ENCODE peak calls at places on chromosomes 1 and 21, in seven cellular contexts. One of them, this sample, is unnamed.

GRCh38 chr1:103111926-103112325 is 3.6 kb upstream of the COL11A1 start:
- DNase-seq in astrocyte: no peak
- DNase-seq in left lung: no peak
- DNase-seq in uterus: no peak
- DNase-seq in cardiac muscle cell: no peak
- DNase-seq in pancreas: no peak
- DNase-seq in OCI-LY7: no peak
- DNase-seq in this sample: no peak

GRCh38 chr1:47207811-47208373 is 18.1 kb upstream of the PDZK1IP1 start:
- DNase-seq in uterus: no peak
- DNase-seq in OCI-LY7: no peak
- DNase-seq in astrocyte: no peak
- DNase-seq in pancreas: no peak
- DNase-seq in cardiac muscle cell: no peak
- DNase-seq in left lung: no peak
- DNase-seq in this sample: no peak

GRCh38 chr1:6143392-6143791 is 36.7 kb downstream of the CHD5 start:
- DNase-seq in cardiac muscle cell: no peak
- DNase-seq in uterus: no peak
- DNase-seq in astrocyte: no peak
- DNase-seq in OCI-LY7: no peak
- DNase-seq in left lung: no peak
- DNase-seq in pancreas: no peak
- DNase-seq in this sample: no peak

GRCh38 chr1:173253046-173253445 is 45.9 kb upstream of the TNFSF4 start:
- DNase-seq in OCI-LY7: no peak
- DNase-seq in left lung: no peak
- DNase-seq in pancreas: no peak
- DNase-seq in cardiac muscle cell: peak; percentile 52
- DNase-seq in astrocyte: peak; percentile 79
- DNase-seq in uterus: no peak
- DNase-seq in this sample: no peak

GRCh38 chr1:32489774-32490454 is 25.0 kb downstream of the ZBTB8B start:
- DNase-seq in pancreas: no peak
- DNase-seq in OCI-LY7: no peak
- DNase-seq in uterus: no peak
- DNase-seq in cardiac muscle cell: no peak
- DNase-seq in astrocyte: no peak
- DNase-seq in left lung: no peak
- DNase-seq in this sample: no peak

GRCh38 chr1:15153842-15154479 is 414 bp downstream of the TMEM51 start:
- DNase-seq in OCI-LY7: no peak
- DNase-seq in left lung: peak; percentile 74
- DNase-seq in cardiac muscle cell: peak; percentile 66
- DNase-seq in astrocyte: no peak
- DNase-seq in pancreas: peak; percentile 91
- DNase-seq in uterus: peak; percentile 47
- DNase-seq in this sample: no peak

GRCh38 chr1:55140546-55140983 is 74.6 kb downstream of the USP24 start:
- DNase-seq in astrocyte: peak; percentile 86
- DNase-seq in pancreas: no peak
- DNase-seq in left lung: peak; percentile 71
- DNase-seq in OCI-LY7: peak; percentile 76
- DNase-seq in uterus: peak; percentile 83
- DNase-seq in cardiac muscle cell: peak; percentile 91
- DNase-seq in this sample: peak; percentile 54

GRCh38 chr1:109984190-109984455 is 442 bp upstream of the AHCYL1 start:
- DNase-seq in astrocyte: no peak
- DNase-seq in cardiac muscle cell: peak; percentile 87
- DNase-seq in uterus: no peak
- DNase-seq in OCI-LY7: no peak
- DNase-seq in left lung: no peak
- DNase-seq in pancreas: no peak
- DNase-seq in this sample: no peak

GRCh38 chr1:203039609-203040517 is 13.6 kb downstream of the PPFIA4 start:
- DNase-seq in astrocyte: no peak
- DNase-seq in left lung: no peak
- DNase-seq in cardiac muscle cell: no peak
- DNase-seq in pancreas: no peak
- DNase-seq in uterus: peak; percentile 0
- DNase-seq in OCI-LY7: peak; percentile 24
- DNase-seq in this sample: no peak

GRCh38 chr1:68346192-68346808 is 103.5 kb downstream of the RPE65 start:
- DNase-seq in cardiac muscle cell: peak; percentile 60
- DNase-seq in astrocyte: no peak
- DNase-seq in pancreas: no peak
- DNase-seq in OCI-LY7: peak; percentile 29
- DNase-seq in left lung: no peak
- DNase-seq in uterus: no peak
- DNase-seq in this sample: no peak

GRCh38 chr1:200631375-200631774 is 10.8 kb upstream of the KIF14 start:
- DNase-seq in cardiac muscle cell: no peak
- DNase-seq in pancreas: no peak
- DNase-seq in uterus: no peak
- DNase-seq in OCI-LY7: no peak
- DNase-seq in astrocyte: no peak
- DNase-seq in left lung: no peak
- DNase-seq in this sample: no peak
- H3K27ac ChIP-seq in cardiac muscle cell: no peak overlapping the region
- H3K27ac ChIP-seq in pancreas: no peak overlapping the region
- H3K27ac ChIP-seq in uterus: no peak overlapping the region
- H3K27ac ChIP-seq in OCI-LY7: no peak overlapping the region
- H3K27ac ChIP-seq in astrocyte: no peak overlapping the region
- H3K27ac ChIP-seq in left lung: no peak overlapping the region
- H3K27ac ChIP-seq in this sample: no peak overlapping the region

GRCh38 chr1:162928141-162928540 is 67.2 kb upstream of the CCDC190 start:
- DNase-seq in left lung: no peak
- DNase-seq in cardiac muscle cell: no peak
- DNase-seq in OCI-LY7: no peak
- DNase-seq in uterus: no peak
- DNase-seq in astrocyte: no peak
- DNase-seq in pancreas: no peak
- DNase-seq in this sample: no peak

GRCh38 chr1:162930532-162931438 is 69.8 kb upstream of the CCDC190 start:
- DNase-seq in pancreas: no peak
- DNase-seq in astrocyte: no peak
- DNase-seq in cardiac muscle cell: no peak
- DNase-seq in OCI-LY7: no peak
- DNase-seq in left lung: no peak
- DNase-seq in uterus: no peak
- DNase-seq in this sample: no peak

GRCh38 chr1:162926906-162927305 is 65.9 kb upstream of the CCDC190 start:
- DNase-seq in pancreas: no peak
- DNase-seq in OCI-LY7: no peak
- DNase-seq in uterus: no peak
- DNase-seq in left lung: no peak
- DNase-seq in astrocyte: no peak
- DNase-seq in cardiac muscle cell: no peak
- DNase-seq in this sample: no peak

GRCh38 chr1:162927421-162927820 is 66.4 kb upstream of the CCDC190 start:
- DNase-seq in pancreas: no peak
- DNase-seq in left lung: no peak
- DNase-seq in uterus: no peak
- DNase-seq in cardiac muscle cell: no peak
- DNase-seq in OCI-LY7: no peak
- DNase-seq in astrocyte: no peak
- DNase-seq in this sample: no peak

DNA sequence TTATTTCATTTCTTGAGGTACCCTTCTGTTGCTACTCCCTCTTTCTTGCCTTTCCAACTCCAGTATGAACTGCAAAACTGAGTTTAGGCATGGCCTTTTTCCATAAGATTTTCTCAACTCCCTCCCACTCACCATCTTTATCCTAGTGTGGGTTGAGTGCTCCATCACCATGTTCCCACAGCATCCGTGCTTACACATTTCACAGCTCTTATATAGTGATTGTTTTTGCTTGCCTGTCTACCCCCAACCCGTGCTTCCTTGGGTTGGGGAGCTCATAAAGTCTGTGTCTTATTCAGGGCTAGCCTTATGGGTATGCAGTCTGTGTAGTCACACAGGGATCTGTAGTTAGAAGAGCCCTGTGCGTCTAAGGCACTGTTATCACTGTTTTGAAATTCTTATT is 68.2 kb upstream of the CCDC190 start:
- DNase-seq in OCI-LY7: no peak
- DNase-seq in astrocyte: no peak
- DNase-seq in left lung: no peak
- DNase-seq in pancreas: no peak
- DNase-seq in cardiac muscle cell: no peak
- DNase-seq in uterus: no peak
- DNase-seq in this sample: no peak
- H3K9me3 ChIP-seq in OCI-LY7: no peaks in the 10 kb centered on the region
- H3K9me3 ChIP-seq in astrocyte: no peaks in the 10 kb centered on the region
- H3K9me3 ChIP-seq in left lung: no peaks in the 10 kb centered on the region
- H3K9me3 ChIP-seq in pancreas: no peaks in the 10 kb centered on the region
- H3K9me3 ChIP-seq in cardiac muscle cell: no peaks in the 10 kb centered on the region
- H3K9me3 ChIP-seq in uterus: no peaks in the 10 kb centered on the region
- H3K9me3 ChIP-seq in this sample: no peaks in the 10 kb centered on the region

DNA sequence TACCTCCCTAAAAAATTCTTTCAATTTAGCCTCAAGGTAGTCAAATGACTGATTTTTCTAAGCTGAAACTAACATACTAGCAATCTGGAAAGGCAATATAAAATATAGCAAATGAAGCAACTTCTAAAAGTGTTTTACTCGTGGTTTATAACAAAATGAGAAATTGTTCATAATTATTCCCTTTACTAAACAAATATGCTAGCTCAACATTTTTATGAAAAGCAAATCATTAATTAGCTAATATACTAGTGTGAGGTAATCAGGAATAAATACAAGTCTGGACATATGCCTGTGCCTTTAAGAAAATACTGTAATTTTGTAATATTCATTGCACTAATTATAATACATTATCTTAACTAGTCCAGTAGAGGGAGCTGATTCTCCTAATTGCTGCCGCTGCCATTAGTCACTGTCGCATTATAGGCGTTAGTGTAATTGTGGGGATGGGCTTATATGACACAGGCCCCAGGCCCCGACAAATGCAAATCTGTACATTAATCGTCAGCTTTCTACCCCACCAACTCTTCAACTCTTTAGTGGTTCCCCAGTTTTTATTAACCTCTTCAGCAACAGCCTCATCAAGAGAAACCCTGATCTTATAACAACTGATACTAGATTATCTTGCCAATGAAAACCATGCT is 160.9 kb downstream of the GABPA start:
- DNase-seq in OCI-LY7: peak; percentile 30
- DNase-seq in uterus: no peak
- DNase-seq in pancreas: no peak
- DNase-seq in astrocyte: no peak
- DNase-seq in left lung: no peak
- DNase-seq in cardiac muscle cell: peak; percentile 59
- DNase-seq in this sample: no peak
- TF ChIP-seq CTCF in OCI-LY7: peak; percentile 69
- TF ChIP-seq CTCF in uterus: peak; percentile 33
- TF ChIP-seq CTCF in pancreas: peak; percentile 20
- TF ChIP-seq CTCF in astrocyte: peak; percentile 69
- TF ChIP-seq CTCF in left lung: peak; percentile 29
- TF ChIP-seq CTCF in cardiac muscle cell: peak; percentile 53
- TF ChIP-seq CTCF in this sample: peak; percentile 56

GRCh38 chr1:10665930-10666850 is 130.3 kb downstream of the CASZ1 start:
- DNase-seq in cardiac muscle cell: no peak
- DNase-seq in pancreas: peak; percentile 80
- DNase-seq in uterus: no peak
- DNase-seq in left lung: peak; percentile 86
- DNase-seq in astrocyte: no peak
- DNase-seq in OCI-LY7: no peak
- DNase-seq in this sample: no peak
- H3K27ac ChIP-seq in cardiac muscle cell: peak overlapping the region; percentile 94
- H3K27ac ChIP-seq in pancreas: peak overlapping the region; percentile 24
- H3K27ac ChIP-seq in uterus: no peak overlapping the region
- H3K27ac ChIP-seq in left lung: peak overlapping the region; percentile 79
- H3K27ac ChIP-seq in astrocyte: no peak overlapping the region
- H3K27ac ChIP-seq in OCI-LY7: no peak overlapping the region
- H3K27ac ChIP-seq in this sample: no peak overlapping the region